ENCODE peak calls at places on chromosomes 2 and 18, in eight cellular contexts. One of them, this sample, is unnamed.

GRCh38 chr2:160203007-160203406 is 2.9 kb upstream of the ITGB6 start:
- DNase-seq in GM23248: no peak
- DNase-seq in WERI-Rb-1: no peak
- DNase-seq in aorta: no peak
- DNase-seq in GM23338: no peak
- DNase-seq in A549: no peak
- DNase-seq in tibial artery: no peak
- DNase-seq in brain microvascular endothelial cell: no peak
- DNase-seq in this sample: no peak

GRCh38 chr2:233079953-233080835 is 20.1 kb downstream of the INPP5D start:
- DNase-seq in WERI-Rb-1: no peak
- DNase-seq in tibial artery: peak; percentile 48
- DNase-seq in GM23338: no peak
- DNase-seq in GM23248: no peak
- DNase-seq in A549: no peak
- DNase-seq in aorta: peak; percentile 20
- DNase-seq in brain microvascular endothelial cell: no peak
- DNase-seq in this sample: no peak

GRCh38 chr18:74242451-74243096 is 49.2 kb downstream of the CYB5A start:
- DNase-seq in A549: no peak
- DNase-seq in tibial artery: no peak
- DNase-seq in aorta: no peak
- DNase-seq in GM23338: peak; percentile 20
- DNase-seq in WERI-Rb-1: no peak
- DNase-seq in GM23248: no peak
- DNase-seq in brain microvascular endothelial cell: no peak
- DNase-seq in this sample: no peak

GRCh38 chr2:68850524-68850923 is 20.7 kb downstream of the BMP10 start:
- DNase-seq in aorta: no peak
- DNase-seq in GM23248: no peak
- DNase-seq in GM23338: no peak
- DNase-seq in tibial artery: no peak
- DNase-seq in brain microvascular endothelial cell: no peak
- DNase-seq in WERI-Rb-1: no peak
- DNase-seq in A549: no peak
- DNase-seq in this sample: no peak

GRCh38 chr2:40016151-40016885 is 237.3 kb upstream of the THUMPD2 start:
- DNase-seq in tibial artery: no peak
- DNase-seq in GM23338: no peak
- DNase-seq in brain microvascular endothelial cell: no peak
- DNase-seq in A549: no peak
- DNase-seq in WERI-Rb-1: no peak
- DNase-seq in GM23248: peak; percentile 63
- DNase-seq in aorta: no peak
- DNase-seq in this sample: no peak

GRCh38 chr18:48752928-48753327 is 197.8 kb downstream of the SMAD7 start:
- DNase-seq in aorta: no peak
- DNase-seq in WERI-Rb-1: no peak
- DNase-seq in brain microvascular endothelial cell: no peak
- DNase-seq in GM23338: no peak
- DNase-seq in GM23248: no peak
- DNase-seq in tibial artery: no peak
- DNase-seq in A549: no peak
- DNase-seq in this sample: no peak

GRCh38 chr2:25722224-25722623 is 48.8 kb upstream of the DTNB start:
- DNase-seq in GM23248: no peak
- DNase-seq in brain microvascular endothelial cell: no peak
- DNase-seq in aorta: no peak
- DNase-seq in A549: no peak
- DNase-seq in WERI-Rb-1: no peak
- DNase-seq in tibial artery: no peak
- DNase-seq in GM23338: no peak
- DNase-seq in this sample: no peak

GRCh38 chr2:207768891-207769596 is 662 bp downstream of the FZD5 start:
- DNase-seq in A549: peak; percentile 31
- DNase-seq in brain microvascular endothelial cell: no peak
- DNase-seq in tibial artery: no peak
- DNase-seq in GM23338: no peak
- DNase-seq in WERI-Rb-1: peak; percentile 30
- DNase-seq in aorta: no peak
- DNase-seq in GM23248: peak; percentile 51
- DNase-seq in this sample: peak; percentile 46

GRCh38 chr2:40591785-40592184 is 139.9 kb upstream of the SLC8A1 start:
- DNase-seq in GM23248: no peak
- DNase-seq in aorta: no peak
- DNase-seq in brain microvascular endothelial cell: no peak
- DNase-seq in WERI-Rb-1: no peak
- DNase-seq in A549: no peak
- DNase-seq in GM23338: no peak
- DNase-seq in tibial artery: no peak
- DNase-seq in this sample: no peak

GRCh38 chr2:55056024-55056521 is 5.8 kb upstream of the RTN4 start:
- DNase-seq in GM23248: peak; percentile 75
- DNase-seq in WERI-Rb-1: no peak
- DNase-seq in GM23338: peak; percentile 32
- DNase-seq in brain microvascular endothelial cell: peak; percentile 68
- DNase-seq in aorta: no peak
- DNase-seq in tibial artery: no peak
- DNase-seq in A549: peak; percentile 52
- DNase-seq in this sample: no peak

GRCh38 chr2:167753142-167753541 is 494.3 kb downstream of the STK39 start:
- DNase-seq in GM23338: no peak
- DNase-seq in brain microvascular endothelial cell: no peak
- DNase-seq in A549: no peak
- DNase-seq in GM23248: no peak
- DNase-seq in WERI-Rb-1: no peak
- DNase-seq in tibial artery: no peak
- DNase-seq in aorta: no peak
- DNase-seq in this sample: no peak

GRCh38 chr2:164151518-164151917 is 415.7 kb upstream of the FIGN start:
- DNase-seq in GM23338: no peak
- DNase-seq in GM23248: no peak
- DNase-seq in aorta: no peak
- DNase-seq in tibial artery: no peak
- DNase-seq in A549: no peak
- DNase-seq in WERI-Rb-1: no peak
- DNase-seq in brain microvascular endothelial cell: no peak
- DNase-seq in this sample: no peak

GRCh38 chr2:75007819-75008218 is 49.4 kb downstream of the POLE4 start:
- DNase-seq in WERI-Rb-1: peak; percentile 81
- DNase-seq in tibial artery: no peak
- DNase-seq in GM23248: no peak
- DNase-seq in aorta: no peak
- DNase-seq in A549: no peak
- DNase-seq in brain microvascular endothelial cell: no peak
- DNase-seq in GM23338: no peak
- DNase-seq in this sample: no peak

GRCh38 chr18:37254256-37254880 is 311.2 kb downstream of the CELF4 start:
- DNase-seq in aorta: no peak
- DNase-seq in GM23248: peak; percentile 14
- DNase-seq in brain microvascular endothelial cell: no peak
- DNase-seq in tibial artery: no peak
- DNase-seq in WERI-Rb-1: no peak
- DNase-seq in GM23338: peak; percentile 28
- DNase-seq in A549: no peak
- DNase-seq in this sample: no peak

GRCh38 chr2:20578895-20579825 is 71.7 kb downstream of the HS1BP3 start:
- DNase-seq in aorta: peak; percentile 92
- DNase-seq in GM23248: peak; percentile 98
- DNase-seq in tibial artery: peak; percentile 92
- DNase-seq in GM23338: peak; percentile 23
- DNase-seq in A549: peak; percentile 89
- DNase-seq in brain microvascular endothelial cell: peak; percentile 99
- DNase-seq in WERI-Rb-1: no peak
- DNase-seq in this sample: peak; percentile 87

GRCh38 chr2:233964581-233964980 is 47.4 kb downstream of the TRPM8 start:
- DNase-seq in GM23248: peak; percentile 4
- DNase-seq in aorta: no peak
- DNase-seq in A549: no peak
- DNase-seq in tibial artery: no peak
- DNase-seq in WERI-Rb-1: no peak
- DNase-seq in GM23338: no peak
- DNase-seq in brain microvascular endothelial cell: no peak
- DNase-seq in this sample: no peak

GRCh38 chr2:637406-637776 is 39.8 kb downstream of the TMEM18 start:
- DNase-seq in brain microvascular endothelial cell: no peak
- DNase-seq in GM23248: no peak
- DNase-seq in WERI-Rb-1: no peak
- DNase-seq in aorta: no peak
- DNase-seq in tibial artery: no peak
- DNase-seq in A549: no peak
- DNase-seq in GM23338: no peak
- DNase-seq in this sample: no peak

GRCh38 chr2:240434728-240435456 is 571 bp upstream of the GPC1 start:
- DNase-seq in aorta: peak; percentile 98
- DNase-seq in tibial artery: peak; percentile 97
- DNase-seq in A549: peak; percentile 91
- DNase-seq in brain microvascular endothelial cell: peak; percentile 77
- DNase-seq in GM23338: peak; percentile 96
- DNase-seq in WERI-Rb-1: peak; percentile 95
- DNase-seq in GM23248: peak; percentile 97
- DNase-seq in this sample: peak; percentile 95

DNA sequence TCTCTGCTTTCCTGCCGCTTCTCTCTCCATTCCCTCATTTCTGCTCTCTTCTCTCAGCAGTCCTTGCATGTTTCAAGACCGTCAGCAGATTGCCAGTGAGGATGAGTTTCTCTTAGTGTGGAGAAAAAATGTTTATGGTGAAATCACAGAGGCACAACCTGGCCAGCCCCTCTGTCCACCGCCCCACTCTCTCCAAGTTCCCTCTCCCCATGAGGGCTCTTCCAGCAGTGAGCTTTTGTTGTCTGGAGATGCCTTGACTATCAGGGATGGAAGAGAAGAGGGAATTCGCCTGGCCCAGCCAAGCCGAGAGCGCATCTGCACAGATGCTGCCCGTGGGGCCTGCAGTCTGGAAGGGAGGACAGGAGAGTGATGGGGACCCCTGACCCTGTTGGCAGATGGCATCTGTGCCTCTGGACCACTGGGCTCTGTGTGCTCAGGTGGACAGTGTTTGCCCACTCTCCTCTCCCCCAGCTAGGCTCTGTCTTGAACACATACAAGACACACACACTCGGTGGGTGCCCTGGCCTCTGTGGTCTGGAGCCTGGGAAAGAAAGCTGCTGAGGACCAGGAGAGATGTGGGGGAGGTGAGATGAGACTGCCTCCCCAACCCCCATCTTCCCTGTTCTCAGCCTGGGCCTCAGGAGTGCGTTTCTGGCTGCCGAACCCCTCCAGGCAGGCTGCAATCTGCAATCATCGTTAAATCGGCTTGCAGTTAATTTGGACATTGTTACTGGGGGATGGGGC is 4.4 kb downstream of the ITM2C start:
- DNase-seq in A549: no peak
- DNase-seq in WERI-Rb-1: no peak
- DNase-seq in aorta: peak; percentile 61
- DNase-seq in GM23338: peak; percentile 59
- DNase-seq in brain microvascular endothelial cell: no peak
- DNase-seq in GM23248: no peak
- DNase-seq in tibial artery: no peak
- DNase-seq in this sample: no peak
- H3K27ac ChIP-seq in A549: no peak overlapping the region
- H3K27ac ChIP-seq in WERI-Rb-1: peak overlapping the region; percentile 92
- H3K27ac ChIP-seq in aorta: no peak overlapping the region
- H3K27ac ChIP-seq in GM23338: peak overlapping the region; percentile 97
- H3K27ac ChIP-seq in brain microvascular endothelial cell: no peak overlapping the region
- H3K27ac ChIP-seq in GM23248: no peak overlapping the region
- H3K27ac ChIP-seq in tibial artery: no peak overlapping the region
- H3K27ac ChIP-seq in this sample: no peak overlapping the region

DNA sequence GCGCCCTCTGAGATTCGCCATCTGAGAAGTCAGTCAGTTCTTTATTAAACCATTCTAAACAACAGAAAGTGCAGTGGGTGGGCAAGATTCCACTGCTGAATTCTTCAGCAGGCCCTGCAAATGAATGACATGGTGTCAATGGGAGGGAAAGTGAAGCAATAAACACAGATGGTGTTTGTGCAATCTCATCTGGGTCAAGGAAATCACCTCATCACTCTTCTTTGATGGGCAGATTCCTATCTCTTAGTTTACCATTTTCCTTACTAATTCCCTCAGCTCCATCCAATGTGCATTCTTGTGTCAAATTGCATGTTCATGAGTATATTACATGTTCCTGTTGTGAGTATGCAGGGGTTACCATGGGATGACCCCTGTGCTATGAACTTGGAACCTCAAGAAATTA is 100.7 kb upstream of the CYP1B1 start:
- DNase-seq in aorta: no peak
- DNase-seq in GM23248: peak; percentile 45
- DNase-seq in A549: no peak
- DNase-seq in tibial artery: no peak
- DNase-seq in brain microvascular endothelial cell: peak; percentile 68
- DNase-seq in WERI-Rb-1: no peak
- DNase-seq in GM23338: no peak
- DNase-seq in this sample: no peak
- H3K27ac ChIP-seq in aorta: no peak overlapping the region
- H3K27ac ChIP-seq in GM23248: peak overlapping the region; percentile 82
- H3K27ac ChIP-seq in A549: no peak overlapping the region
- H3K27ac ChIP-seq in tibial artery: no peak overlapping the region
- H3K27ac ChIP-seq in brain microvascular endothelial cell: peak overlapping the region; percentile 58
- H3K27ac ChIP-seq in WERI-Rb-1: no peak overlapping the region
- H3K27ac ChIP-seq in GM23338: no peak overlapping the region
- H3K27ac ChIP-seq in this sample: peak overlapping the region; percentile 37

GRCh38 chr2:134198006-134198634 is 55.8 kb upstream of the MGAT5 start:
- DNase-seq in WERI-Rb-1: no peak
- DNase-seq in tibial artery: no peak
- DNase-seq in A549: no peak
- DNase-seq in aorta: no peak
- DNase-seq in brain microvascular endothelial cell: no peak
- DNase-seq in GM23248: no peak
- DNase-seq in GM23338: no peak
- DNase-seq in this sample: no peak
- H3K27ac ChIP-seq in WERI-Rb-1: no peak overlapping the region
- H3K27ac ChIP-seq in tibial artery: no peak overlapping the region
- H3K27ac ChIP-seq in A549: no peak overlapping the region
- H3K27ac ChIP-seq in aorta: no peak overlapping the region
- H3K27ac ChIP-seq in brain microvascular endothelial cell: no peak overlapping the region
- H3K27ac ChIP-seq in GM23248: no peak overlapping the region
- H3K27ac ChIP-seq in GM23338: no peak overlapping the region
- H3K27ac ChIP-seq in this sample: no peak overlapping the region

GRCh38 chr2:203584784-203585183 is 49.7 kb upstream of the RAPH1 start:
- DNase-seq in aorta: no peak
- DNase-seq in brain microvascular endothelial cell: no peak
- DNase-seq in GM23248: no peak
- DNase-seq in tibial artery: no peak
- DNase-seq in GM23338: no peak
- DNase-seq in WERI-Rb-1: no peak
- DNase-seq in A549: no peak
- DNase-seq in this sample: no peak

GRCh38 chr2:203583696-203584095 is 48.6 kb upstream of the RAPH1 start:
- DNase-seq in GM23248: peak; percentile 92
- DNase-seq in A549: no peak
- DNase-seq in tibial artery: no peak
- DNase-seq in brain microvascular endothelial cell: peak; percentile 65
- DNase-seq in aorta: peak; percentile 78
- DNase-seq in WERI-Rb-1: no peak
- DNase-seq in GM23338: no peak
- DNase-seq in this sample: peak; percentile 30

GRCh38 chr2:203586696-203587095 is 51.6 kb upstream of the RAPH1 start:
- DNase-seq in WERI-Rb-1: no peak
- DNase-seq in GM23248: peak; percentile 85
- DNase-seq in tibial artery: no peak
- DNase-seq in A549: no peak
- DNase-seq in brain microvascular endothelial cell: no peak
- DNase-seq in GM23338: no peak
- DNase-seq in aorta: no peak
- DNase-seq in this sample: peak; percentile 24

GRCh38 chr2:203586151-203586550 is 51.0 kb upstream of the RAPH1 start:
- DNase-seq in aorta: no peak
- DNase-seq in GM23248: peak; percentile 64
- DNase-seq in brain microvascular endothelial cell: no peak
- DNase-seq in WERI-Rb-1: no peak
- DNase-seq in A549: no peak
- DNase-seq in GM23338: no peak
- DNase-seq in tibial artery: no peak
- DNase-seq in this sample: no peak

GRCh38 chr2:203585541-203585940 is 50.4 kb upstream of the RAPH1 start:
- DNase-seq in aorta: no peak
- DNase-seq in WERI-Rb-1: no peak
- DNase-seq in tibial artery: no peak
- DNase-seq in GM23248: peak; percentile 61
- DNase-seq in A549: no peak
- DNase-seq in GM23338: no peak
- DNase-seq in brain microvascular endothelial cell: no peak
- DNase-seq in this sample: no peak
- H3K27ac ChIP-seq in aorta: no peak overlapping the region
- H3K27ac ChIP-seq in WERI-Rb-1: no peak overlapping the region
- H3K27ac ChIP-seq in tibial artery: no peak overlapping the region
- H3K27ac ChIP-seq in GM23248: peak overlapping the region; percentile 81
- H3K27ac ChIP-seq in A549: no peak overlapping the region
- H3K27ac ChIP-seq in GM23338: no peak overlapping the region
- H3K27ac ChIP-seq in brain microvascular endothelial cell: no peak overlapping the region
- H3K27ac ChIP-seq in this sample: no peak overlapping the region